ENCODE peak calls at places on chromosomes 6 and 20, in four cellular contexts. T is stimulated activated CD4-positive, alpha-beta T cell treated with anti-CD3 and anti-CD28 coated beads, TNF-alpha, amount 100 ng/mL, for 4 hours; D is HCT116; J is upper lobe of right lung. M is an unnamed sample.

GRCh38 chr6:90217621-90218496 is 78.8 kb downstream of the BACH2 start:
- DNase-seq in T (no peak), D (no peak), J (peak), M (peak)

GRCh38 chr6:159919011-159919511 is 28.3 kb downstream of the MAS1 start:
- DNase-seq in T (no peak), D (no peak), J (no peak), M (no peak)

GRCh38 chr20:46011631-46012482 is 3.1 kb downstream of the MMP9 start:
- DNase-seq in T (no peak), D (peak), J (peak), M (peak)

GRCh38 chr6:68826501-68826900 is 191.4 kb downstream of the ADGRB3 start:
- DNase-seq in T (no peak), D (no peak), J (no peak), M (no peak)

GRCh38 chr20:8438748-8439147 is 306.7 kb downstream of the PLCB1 start:
- DNase-seq in T (no peak), D (no peak), J (no peak), M (no peak)

GRCh38 chr6:26240157-26240980 is 124.6 kb upstream of the BTN3A2 start:
- DNase-seq in T (peak), D (no peak), J (no peak), M (no peak)

GRCh38 chr6:132261354-132261753 is 139.9 kb downstream of the MOXD1 start:
- DNase-seq in T (no peak), D (no peak), J (no peak), M (no peak)

GRCh38 chr20:63125893-63126601 is 89.9 kb downstream of the YTHDF1 start:
- DNase-seq in T (no peak), D (no peak), J (peak), M (peak)

GRCh38 chr6:11754625-11755289 is 23.8 kb downstream of the ADTRP start:
- DNase-seq in T (no peak), D (no peak), J (no peak), M (no peak)

GRCh38 chr6:54768542-54768941 is 78.0 kb upstream of the FAM83B start:
- DNase-seq in T (no peak), D (no peak), J (no peak), M (no peak)

GRCh38 chr6:72553531-72554202 is 68.2 kb upstream of the KCNQ5 start:
- DNase-seq in T (no peak), D (no peak), J (no peak), M (no peak)